ENCODE peak calls at places on chromosomes 4 and X, in seven cellular contexts. O is HepG2, F is HCT116, V is GM12878, S is T47D, W is K562, A is SK-N-SH. N is an unnamed sample.
A peak's percentile ranks its signal among the peaks of the same experiment; 100 is the strongest.

GRCh38 chr4:84189138-84189537 is 310.0 kb downstream of the NKX6-1 start:
- DNase-seq in O (no peak), F (no peak), V (no peak), S (no peak), W (no peak), A (no peak), N (no peak)

GRCh38 chrX:70009049-70009448 is 40.7 kb downstream of the AWAT2 start:
- DNase-seq in O (no peak), F (no peak), V (no peak), S (no peak), W (no peak), A (no peak), N (no peak)

GRCh38 chr4:177322156-177322685 is 12.5 kb downstream of the NEIL3 start:
- DNase-seq in O (no peak), F (no peak), V (no peak), S (no peak), W (no peak), A (no peak), N (no peak)

GRCh38 chr4:165378398-165378762 is 428 bp upstream of the CPE start:
- DNase-seq in O (no peak), F (no peak), V (no peak), S (no peak), W (no peak), A (no peak), N (no peak)

GRCh38 chrX:33726281-33727160 is 405.6 kb downstream of the FAM47A start:
- DNase-seq in O (no peak), F (no peak), V (no peak), S (no peak), W (no peak), A (no peak), N (peak; percentile 40)

GRCh38 chr4:84342161-84342560 is 156.9 kb downstream of the NKX6-1 start:
- DNase-seq in O (no peak), F (no peak), V (no peak), S (no peak), W (no peak), A (no peak), N (no peak)

GRCh38 chr4:61583696-61584095 is 383.6 kb downstream of the ADGRL3 start:
- DNase-seq in O (no peak), F (no peak), V (no peak), S (no peak), W (no peak), A (no peak), N (no peak)

GRCh38 chr4:118969359-118969758 is 80.7 kb downstream of the SYNPO2 start:
- DNase-seq in O (peak; percentile 11), F (peak; percentile 32), V (no peak), S (peak; percentile 67), W (no peak), A (peak; percentile 61), N (no peak)

GRCh38 chr4:80202784-80203553 is 5.7 kb downstream of the PRDM8 start:
- DNase-seq in O (no peak), F (no peak), V (no peak), S (no peak), W (no peak), A (no peak), N (peak; percentile 70)

GRCh38 chrX:48965959-48966358 is 5.7 kb downstream of the KCND1 start:
- DNase-seq in O (no peak), F (no peak), V (no peak), S (no peak), W (no peak), A (no peak), N (no peak)

GRCh38 chr4:185931986-185932385 is 120.0 kb upstream of the SORBS2 start:
- DNase-seq in O (no peak), F (no peak), V (no peak), S (no peak), W (no peak), A (no peak), N (no peak)

GRCh38 chr4:112343330-112343729 is 46.2 kb downstream of the ALPK1 start:
- DNase-seq in O (no peak), F (no peak), V (no peak), S (no peak), W (no peak), A (no peak), N (no peak)

GRCh38 chr4:61336911-61337310 is 136.8 kb downstream of the ADGRL3 start:
- DNase-seq in O (no peak), F (no peak), V (no peak), S (no peak), W (no peak), A (no peak), N (no peak)

GRCh38 chrX:13029341-13029740 is 15.1 kb downstream of the FAM9C start:
- DNase-seq in O (no peak), F (no peak), V (no peak), S (peak; percentile 96), W (no peak), A (no peak), N (no peak)

GRCh38 chr4:75180790-75181776 is 248.2 kb downstream of the PARM1 start:
- DNase-seq in O (no peak), F (no peak), V (peak; percentile 48), S (peak; percentile 50), W (no peak), A (no peak), N (no peak)

GRCh38 chr4:187618701-187619278 is 376.8 kb upstream of the ZFP42 start:
- DNase-seq in O (no peak), F (no peak), V (no peak), S (no peak), W (no peak), A (no peak), N (no peak)

GRCh38 chr4:165355900-165356300 is 22.9 kb upstream of the CPE start:
- DNase-seq in O (peak; percentile 72), F (peak; percentile 59), V (no peak), S (peak; percentile 67), W (no peak), A (peak; percentile 47), N (no peak)

GRCh38 chrX:120560842-120561633 is at the start of gene CUL4B:
- DNase-seq in O (peak; percentile 91), F (peak; percentile 86), V (peak; percentile 72), S (peak; percentile 94), W (peak; percentile 92), A (peak; percentile 88), N (peak; percentile 78)

GRCh38 chr4:155433636-155434360 is 57.0 kb upstream of the MAP9 start:
- DNase-seq in O (no peak), F (no peak), V (no peak), S (no peak), W (no peak), A (no peak), N (no peak)

GRCh38 chrX:97096385-97096784 is 212.7 kb downstream of the RPA4 start:
- DNase-seq in O (no peak), F (no peak), V (no peak), S (no peak), W (no peak), A (no peak), N (no peak)

GRCh38 chrX:112614640-112615039 is 65.1 kb downstream of the LHFPL1 start:
- DNase-seq in O (no peak), F (no peak), V (no peak), S (no peak), W (no peak), A (no peak), N (no peak)

GRCh38 chr4:75848891-75849290 is 53.4 kb downstream of the PPEF2 start:
- DNase-seq in O (no peak), F (no peak), V (no peak), S (no peak), W (no peak), A (no peak), N (no peak)

GRCh38 chrX:49041683-49042529 is 1.3 kb downstream of the TFE3 start:
- DNase-seq in O (no peak), F (no peak), V (no peak), S (peak; percentile 37), W (no peak), A (peak; percentile 29), N (no peak)

GRCh38 chr4:1722551-1723071 is 1.3 kb downstream of the TACC3 start:
- DNase-seq in O (no peak), F (no peak), V (no peak), S (no peak), W (no peak), A (peak; percentile 36), N (no peak)

GRCh38 chr4:153535735-153536494 is 69.8 kb downstream of the TMEM131L start:
- DNase-seq in O (no peak), F (no peak), V (no peak), S (no peak), W (no peak), A (no peak), N (peak; percentile 56)

GRCh38 chr4:8132947-8133705 is 25.5 kb downstream of the ABLIM2 start:
- DNase-seq in O (no peak), F (no peak), V (no peak), S (no peak), W (no peak), A (no peak), N (no peak)

GRCh38 chr4:15805583-15806517 is 27.7 kb downstream of the CD38 start:
- DNase-seq in O (peak; percentile 53), F (peak; percentile 57), V (peak; percentile 48), S (peak; percentile 74), W (peak; percentile 42), A (peak; percentile 39), N (no peak)

GRCh38 chrX:153608821-153609220 is 9.9 kb upstream of the CCNQ start:
- DNase-seq in O (no peak), F (no peak), V (no peak), S (no peak), W (no peak), A (no peak), N (no peak)
- TF ChIP-seq JUND in O (no peak), F (no peak), V (no peak), S (no peak), W (no peak), A (no peak), N (no peak)

DNA sequence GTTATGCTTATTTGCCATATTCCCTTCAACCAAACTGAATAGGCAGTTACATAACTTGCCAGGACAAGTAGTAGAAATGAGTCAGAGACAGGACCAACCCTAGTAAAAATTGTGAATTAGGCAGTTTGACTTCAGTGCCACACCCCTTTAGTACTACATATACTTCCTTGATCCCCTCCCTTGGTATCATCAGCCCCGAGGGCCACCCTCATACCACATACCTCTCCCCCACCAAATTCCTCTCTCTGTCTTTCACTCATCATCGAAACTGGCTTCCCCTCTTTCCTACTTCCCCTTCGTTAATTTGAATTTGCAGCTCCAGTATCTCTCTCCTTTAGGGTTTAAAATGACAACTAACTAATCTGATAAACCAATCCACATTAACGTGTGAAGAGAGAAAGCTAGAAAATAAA is 7.9 kb upstream of the PTPN13 start:
- DNase-seq in O (no peak), F (no peak), V (no peak), S (no peak), W (no peak), A (no peak), N (no peak)
- TF ChIP-seq JUND in O (no peak), F (no peak), V (no peak), S (no peak), W (no peak), A (no peak), N (no peak)

GRCh38 chr4:81550005-81550896 is 78.5 kb upstream of the RASGEF1B start:
- DNase-seq in O (no peak), F (no peak), V (no peak), S (no peak), W (no peak), A (no peak), N (no peak)
- TF ChIP-seq JUND in O (no peak), F (no peak), V (no peak), S (no peak), W (no peak), A (no peak), N (no peak)

DNA sequence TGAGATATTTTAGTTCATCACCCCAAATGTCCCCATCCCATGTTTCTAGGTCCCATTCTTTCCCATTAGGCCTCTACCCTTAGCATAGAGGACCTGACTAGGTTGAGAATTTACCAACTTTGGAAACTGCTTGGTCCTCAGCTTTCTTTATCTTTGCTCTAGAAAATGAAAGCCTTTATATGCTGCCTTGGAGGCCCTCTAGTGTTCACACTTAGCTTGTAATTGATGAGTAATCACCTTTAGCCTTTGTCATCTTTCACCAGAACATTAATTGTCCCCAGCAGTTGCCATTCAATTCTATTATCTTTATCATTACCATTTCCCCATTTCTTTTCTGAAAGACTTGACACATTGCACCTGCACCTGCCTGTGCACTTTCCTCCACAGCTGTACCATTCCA is 589.2 kb upstream of the NR3C2 start:
- DNase-seq in O (peak; percentile 0), F (peak; percentile 13), V (no peak), S (peak; percentile 52), W (no peak), A (no peak), N (no peak)
- TF ChIP-seq JUND in O (no peak), F (no peak), V (no peak), S (no peak), W (no peak), A (no peak), N (peak; percentile 60)

N was measured in H1.